ENCODE peak calls at places on chromosomes 13 and 19, in nine cellular contexts. Q is cardiac muscle cell; T is H9; M is breast epithelium; N is tibial artery; S is PC-3; F is HL-60; J is CD8-positive, alpha-beta T cell; U is tibial nerve. Z is an unnamed sample.

GRCh38 chr13:91652389-91652788 is 254.0 kb downstream of the GPC5 start:
- DNase-seq in Q (no peak), T (no peak), M (no peak), N (no peak), S (no peak), F (no peak), J (no peak), U (no peak), Z (no peak)

GRCh38 chr19:43901395-43902390 is 33.4 kb downstream of the ZNF45 start:
- DNase-seq in Q (peak), T (peak), M (peak), N (peak), S (no peak), F (peak), J (peak), U (peak), Z (no peak)

GRCh38 chr19:9945319-9945966 is 9.1 kb upstream of the OLFM2 start:
- DNase-seq in Q (no peak), T (peak), M (peak), N (peak), S (peak), F (no peak), J (no peak), U (peak), Z (peak)

GRCh38 chr13:86731987-86732386 is 932.8 kb upstream of the SLITRK6 start:
- DNase-seq in Q (no peak), T (no peak), M (no peak), N (no peak), S (no peak), F (no peak), J (no peak), U (no peak), Z (no peak)

GRCh38 chr13:23898101-23898500 is 799 bp upstream of the C1QTNF9B start:
- DNase-seq in Q (no peak), T (no peak), M (no peak), N (no peak), S (no peak), F (no peak), J (no peak), U (no peak), Z (no peak)

GRCh38 chr13:45325806-45326205 is 15.2 kb downstream of the TPT1 start:
- DNase-seq in Q (peak), T (no peak), M (no peak), N (peak), S (peak), F (peak), J (no peak), U (peak), Z (peak)

GRCh38 chr13:21012841-21013681 is 48.3 kb downstream of the LATS2 start:
- DNase-seq in Q (no peak), T (no peak), M (no peak), N (peak), S (no peak), F (no peak), J (no peak), U (no peak), Z (no peak)

GRCh38 chr13:43054803-43055802 is 31.7 kb downstream of the DNAJC15 start:
- DNase-seq in Q (peak), T (peak), M (no peak), N (no peak), S (peak), F (no peak), J (peak), U (no peak), Z (no peak)

GRCh38 chr13:61592489-61592888 is 176.8 kb upstream of the PCDH20 start:
- DNase-seq in Q (no peak), T (no peak), M (no peak), N (no peak), S (no peak), F (no peak), J (no peak), U (no peak), Z (no peak)

GRCh38 chr19:15101479-15102082 is 5.6 kb upstream of the SYDE1 start:
- DNase-seq in Q (peak), T (peak), M (no peak), N (no peak), S (peak), F (peak), J (no peak), U (no peak), Z (no peak)

GRCh38 chr13:98109226-98109625 is 33.7 kb upstream of the FARP1 start:
- DNase-seq in Q (no peak), T (no peak), M (no peak), N (no peak), S (no peak), F (no peak), J (no peak), U (no peak), Z (no peak)

GRCh38 chr13:35794734-35795389 is 318.4 kb upstream of the MAB21L1 start:
- DNase-seq in Q (peak), T (no peak), M (no peak), N (no peak), S (no peak), F (no peak), J (no peak), U (no peak), Z (no peak)

GRCh38 chr19:40414536-40415535 is 1.7 kb upstream of the PRX start:
- DNase-seq in Q (no peak), T (no peak), M (no peak), N (no peak), S (no peak), F (no peak), J (no peak), U (no peak), Z (no peak)

GRCh38 chr13:114125589-114125988 is 6.8 kb downstream of the RASA3 start:
- DNase-seq in Q (no peak), T (no peak), M (no peak), N (no peak), S (no peak), F (no peak), J (peak), U (no peak), Z (no peak)

GRCh38 chr19:19539738-19540703 is 2.0 kb downstream of the CILP2 start:
- DNase-seq in Q (no peak), T (peak), M (no peak), N (no peak), S (peak), F (no peak), J (peak), U (no peak), Z (no peak)

GRCh38 chr19:51565583-51565982 is 5.5 kb upstream of the ZNF175 start:
- DNase-seq in Q (no peak), T (no peak), M (no peak), N (no peak), S (no peak), F (peak), J (no peak), U (no peak), Z (no peak)
- H3K27ac ChIP-seq in Q (no peak), T (no peak), M (no peak), N (no peak), S (no peak), F (no peak), J (no peak), U (no peak), Z (no peak)

GRCh38 chr19:35247526-35248309 is 1.1 kb upstream of the LSR start:
- DNase-seq in Q (peak), T (peak), M (peak), N (no peak), S (peak), F (no peak), J (peak), U (no peak), Z (no peak)
- TF ChIP-seq CTCF in Q (peak), T (peak), M (peak), N (no peak), S (peak), F (no peak), J (peak), U (no peak), Z (peak)

GRCh38 chr13:106143930-106144709 is 391.3 kb downstream of the EFNB2 start:
- DNase-seq in Q (no peak), T (no peak), M (no peak), N (no peak), S (peak), F (no peak), J (no peak), U (no peak), Z (no peak)
- H3K27ac ChIP-seq in Q (no peak), T (peak), M (peak), N (no peak), S (peak), F (no peak), J (no peak), U (no peak), Z (no peak)

GRCh38 chr19:17339088-17339741 is 1.9 kb downstream of the GTPBP3 start:
- DNase-seq in Q (no peak), T (peak), M (no peak), N (no peak), S (no peak), F (no peak), J (no peak), U (no peak), Z (no peak)

GRCh38 chr19:17338440-17339078 is 1.2 kb downstream of the GTPBP3 start:
- DNase-seq in Q (no peak), T (no peak), M (no peak), N (no peak), S (no peak), F (no peak), J (no peak), U (no peak), Z (no peak)

GRCh38 chr19:17335575-17335974 is 920 bp upstream of the ANO8 start:
- DNase-seq in Q (no peak), T (no peak), M (no peak), N (no peak), S (peak), F (no peak), J (no peak), U (no peak), Z (no peak)

GRCh38 chr19:17337675-17338439 is 504 bp downstream of the GTPBP3 start:
- DNase-seq in Q (peak), T (no peak), M (no peak), N (no peak), S (peak), F (peak), J (peak), U (no peak), Z (no peak)

GRCh38 chr19:17336872-17337674 is at the start of gene GTPBP3:
- DNase-seq in Q (peak), T (peak), M (peak), N (peak), S (peak), F (peak), J (peak), U (peak), Z (peak)
- TF ChIP-seq CTCF in Q (no peak), T (no peak), M (no peak), N (no peak), S (no peak), F (no peak), J (no peak), U (no peak), Z (no peak)

GRCh38 chr19:48474084-48474592 is 5.0 kb downstream of the CYTH2 start:
- DNase-seq in Q (no peak), T (no peak), M (no peak), N (no peak), S (no peak), F (no peak), J (no peak), U (no peak), Z (no peak)
- H3K27ac ChIP-seq in Q (no peak), T (no peak), M (peak), N (no peak), S (no peak), F (no peak), J (no peak), U (no peak), Z (no peak)

Z was measured in thoracic aorta.